ENCODE peak calls at places on chromosomes 5 and 9, in six cellular contexts. R is astrocyte, Q is pancreas, S is coronary artery, U is dorsolateral prefrontal cortex, V is AG04450. J is an unnamed sample.

GRCh38 chr5:106727071-106727470 is 943.7 kb downstream of the EFNA5 start:
- DNase-seq in R (no peak), Q (no peak), S (no peak), U (no peak), V (no peak), J (no peak)

GRCh38 chr5:21817668-21818419 is 1035.3 kb downstream of the CDH12 start:
- DNase-seq in R (no peak), Q (no peak), S (no peak), U (no peak), V (no peak), J (no peak)

GRCh38 chr9:111969061-111969460 is 72.4 kb downstream of the UGCG start:
- DNase-seq in R (no peak), Q (no peak), S (no peak), U (no peak), V (no peak), J (no peak)

GRCh38 chr9:34428325-34428958 is 29.9 kb downstream of the FAM219A start:
- DNase-seq in R (peak; percentile 6), Q (no peak), S (no peak), U (no peak), V (no peak), J (no peak)

GRCh38 chr5:71938886-71939285 is 168.4 kb upstream of the MAP1B start:
- DNase-seq in R (no peak), Q (peak; percentile 33), S (no peak), U (no peak), V (no peak), J (peak; percentile 32)

GRCh38 chr9:36865731-36866635 is 168.1 kb downstream of the PAX5 start:
- DNase-seq in R (no peak), Q (no peak), S (no peak), U (no peak), V (no peak), J (no peak)

GRCh38 chr5:26569241-26569928 is 469.0 kb downstream of the CDH9 start:
- DNase-seq in R (no peak), Q (no peak), S (no peak), U (no peak), V (no peak), J (no peak)

GRCh38 chr9:93663877-93664548 is 87.6 kb downstream of the PHF2 start:
- DNase-seq in R (no peak), Q (no peak), S (no peak), U (no peak), V (no peak), J (no peak)

GRCh38 chr5:3163626-3164025 is 412.1 kb upstream of the IRX2 start:
- DNase-seq in R (no peak), Q (no peak), S (no peak), U (no peak), V (no peak), J (no peak)

GRCh38 chr9:10048994-10049393 is 563.8 kb downstream of the PTPRD start:
- DNase-seq in R (no peak), Q (no peak), S (no peak), U (no peak), V (no peak), J (no peak)

GRCh38 chr9:18504707-18505106 is 30.8 kb downstream of the ADAMTSL1 start:
- DNase-seq in R (no peak), Q (no peak), S (no peak), U (no peak), V (no peak), J (no peak)

GRCh38 chr5:97420646-97421045 is 237.6 kb upstream of the RIOK2 start:
- DNase-seq in R (no peak), Q (no peak), S (no peak), U (no peak), V (no peak), J (no peak)

GRCh38 chr9:18668944-18669343 is 195.0 kb downstream of the ADAMTSL1 start:
- DNase-seq in R (no peak), Q (no peak), S (no peak), U (no peak), V (no peak), J (no peak)

GRCh38 chr5:54227109-54227508 is 83.3 kb downstream of the ARL15 start:
- DNase-seq in R (no peak), Q (no peak), S (no peak), U (no peak), V (no peak), J (no peak)

GRCh38 chr5:59760798-59761348 is 132.7 kb downstream of the PDE4D start:
- DNase-seq in R (peak; percentile 69), Q (no peak), S (no peak), U (no peak), V (no peak), J (no peak)

GRCh38 chr5:111734013-111734412 is 23.0 kb downstream of the NREP start:
- DNase-seq in R (peak; percentile 91), Q (no peak), S (no peak), U (no peak), V (no peak), J (no peak)

GRCh38 chr5:61394793-61395192 is 62.7 kb downstream of the ZSWIM6 start:
- DNase-seq in R (no peak), Q (no peak), S (no peak), U (no peak), V (no peak), J (no peak)

GRCh38 chr9:117121331-117121730 is 293.5 kb downstream of the ASTN2 start:
- DNase-seq in R (no peak), Q (no peak), S (no peak), U (no peak), V (no peak), J (no peak)

GRCh38 chr5:79255786-79256557 is 20.0 kb downstream of the JMY start:
- DNase-seq in R (peak; percentile 5), Q (peak; percentile 45), S (no peak), U (no peak), V (no peak), J (no peak)

GRCh38 chr5:580436-580835 is 31.7 kb upstream of the CEP72 start:
- DNase-seq in R (no peak), Q (no peak), S (peak; percentile 56), U (no peak), V (no peak), J (no peak)

GRCh38 chr9:36345103-36345846 is 54.8 kb downstream of the RNF38 start:
- DNase-seq in R (no peak), Q (no peak), S (no peak), U (no peak), V (no peak), J (no peak)

GRCh38 chr9:87849144-87849741 is 33.4 kb upstream of the SPATA31E1 start:
- DNase-seq in R (no peak), Q (no peak), S (no peak), U (no peak), V (no peak), J (no peak)

GRCh38 chr5:151222054-151222768 is 1.7 kb downstream of the CCDC69 start:
- DNase-seq in R (no peak), Q (peak; percentile 79), S (no peak), U (no peak), V (no peak), J (no peak)

GRCh38 chr9:16361118-16361517 is 509.4 kb downstream of the BNC2 start:
- DNase-seq in R (peak; percentile 41), Q (no peak), S (no peak), U (no peak), V (no peak), J (no peak)

GRCh38 chr9:114504341-114505186 is 709 bp downstream of the WHRN start:
- DNase-seq in R (peak; percentile 49), Q (peak; percentile 60), S (no peak), U (peak; percentile 36), V (no peak), J (peak; percentile 61)

GRCh38 chr5:132011561-132012384 is at the start of gene ACSL6:
- DNase-seq in R (no peak), Q (peak; percentile 40), S (peak; percentile 67), U (peak; percentile 35), V (no peak), J (peak; percentile 28)

GRCh38 chr5:18745591-18745987 is 1111.3 kb downstream of the TAF11L14 start:
- DNase-seq in R (no peak), Q (no peak), S (no peak), U (no peak), V (no peak), J (no peak)

GRCh38 chr9:120109242-120109641 is 470.7 kb downstream of the CDK5RAP2 start:
- DNase-seq in R (no peak), Q (no peak), S (no peak), U (no peak), V (no peak), J (no peak)

GRCh38 chr5:1094670-1095190 is 17.1 kb downstream of the SLC12A7 start:
- DNase-seq in R (no peak), Q (no peak), S (no peak), U (no peak), V (no peak), J (no peak)

GRCh38 chr5:39219433-39219832 is at the start of gene FYB1:
- DNase-seq in R (no peak), Q (no peak), S (no peak), U (no peak), V (no peak), J (peak; percentile 14)
- H3K27ac ChIP-seq in R (no peak within 1 kb of the TSS), Q (peak within 1 kb of the TSS; percentile 7), S (peak within 1 kb of the TSS; percentile 2), U (peak within 1 kb of the TSS; percentile 2), V (no peak within 1 kb of the TSS), J (peak within 1 kb of the TSS; percentile 38)

GRCh38 chr5:139642891-139643871 is 5.0 kb upstream of the CXXC5 start:
- DNase-seq in R (no peak), Q (peak; percentile 76), S (no peak), U (no peak), V (no peak), J (no peak)

GRCh38 chr5:139644646-139645494 is 3.3 kb upstream of the CXXC5 start:
- DNase-seq in R (no peak), Q (no peak), S (no peak), U (no peak), V (no peak), J (no peak)

GRCh38 chr5:139642213-139642612 is 5.9 kb upstream of the CXXC5 start:
- DNase-seq in R (no peak), Q (no peak), S (no peak), U (no peak), V (no peak), J (no peak)

GRCh38 chr5:139645495-139645871 is 2.7 kb upstream of the CXXC5 start:
- DNase-seq in R (no peak), Q (no peak), S (no peak), U (no peak), V (no peak), J (no peak)

DNA sequence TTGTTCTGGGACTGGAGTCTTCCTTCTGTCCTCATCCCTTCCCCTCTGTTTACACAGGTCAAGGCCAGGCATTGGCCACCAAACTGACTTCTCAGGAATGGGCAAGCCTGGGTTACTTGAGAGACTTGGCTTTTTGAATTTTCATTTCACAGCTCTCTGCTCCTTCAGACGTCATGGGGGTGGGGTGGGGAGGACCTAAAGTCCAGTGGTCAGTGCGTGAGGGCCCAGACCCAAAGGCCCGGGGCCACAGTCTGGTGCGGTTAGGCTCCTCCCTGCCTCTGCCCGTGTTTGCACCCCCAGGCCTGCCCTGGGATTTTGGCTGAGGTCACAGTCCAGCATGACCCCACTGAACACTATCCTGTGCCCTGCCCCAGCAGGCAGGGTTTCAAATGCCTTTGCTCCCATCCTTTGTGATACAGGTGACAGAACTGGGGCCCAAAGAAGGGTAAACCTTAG is 4.1 kb upstream of the CXXC5 start:
- DNase-seq in R (no peak), Q (peak; percentile 23), S (no peak), U (no peak), V (no peak), J (no peak)
- H3K27ac ChIP-seq in R (no peak overlapping the region), Q (peak overlapping the region; percentile 92), S (no peak overlapping the region), U (no peak overlapping the region), V (no peak overlapping the region), J (no peak overlapping the region)

GRCh38 chr5:14082523-14082922 is 60.6 kb upstream of the TRIO start:
- DNase-seq in R (no peak), Q (no peak), S (no peak), U (no peak), V (no peak), J (no peak)
- H3K27ac ChIP-seq in R (no peak overlapping the region), Q (no peak overlapping the region), S (no peak overlapping the region), U (no peak overlapping the region), V (no peak overlapping the region), J (no peak overlapping the region)

GRCh38 chr5:33275921-33276705 is 164.7 kb upstream of the TARS1 start:
- DNase-seq in R (peak; percentile 89), Q (no peak), S (no peak), U (no peak), V (no peak), J (no peak)
- H3K27ac ChIP-seq in R (peak overlapping the region; percentile 85), Q (no peak overlapping the region), S (no peak overlapping the region), U (no peak overlapping the region), V (no peak overlapping the region), J (no peak overlapping the region)